ENCODE peak calls at places on chromosomes 7 and 10, in ten cellular contexts. E is AML-193; J is pons; X is GF-D8; C is Right ventricle myocardium superior; A is heart right ventricle; I is GM23338; S is stimulated activated CD8-positive, alpha-beta memory T cell treated with anti-CD3 and anti-CD28 coated beads, Interleukin-15, amount 100 ng/mL, for 24 hours; Z is occipital lobe; Q is GM23248. L is an unnamed sample.

GRCh38 chr7:139716156-139716942 is 61.4 kb downstream of the HIPK2 start:
- DNase-seq in S (no peak), E (no peak), Q (no peak), J (no peak), A (no peak), X (no peak), I (no peak), Z (no peak), C (no peak), L (no peak)

GRCh38 chr10:97031459-97031858 is 154.3 kb downstream of the SLIT1 start:
- DNase-seq in Z (no peak), J (no peak), I (no peak), C (no peak), S (no peak), Q (no peak), E (no peak), X (no peak), A (no peak), L (no peak)

GRCh38 chr10:124378817-124379510 is 39.8 kb downstream of the OAT start:
- DNase-seq in E (no peak), C (no peak), A (no peak), I (no peak), Q (no peak), J (peak), Z (no peak), S (no peak), X (no peak), L (no peak)

GRCh38 chr7:22601812-22602568 is 102.0 kb upstream of the STEAP1B start:
- DNase-seq in I (no peak), C (no peak), Q (peak), S (no peak), Z (no peak), E (no peak), J (no peak), A (no peak), X (no peak), L (no peak)

GRCh38 chr7:68613405-68613804 is 984.9 kb upstream of the AUTS2 start:
- DNase-seq in A (no peak), Z (no peak), Q (no peak), S (no peak), J (no peak), C (no peak), I (no peak), X (no peak), E (no peak), L (peak)

GRCh38 chr7:77439572-77439971 is 23.4 kb upstream of the GSAP start:
- DNase-seq in Q (peak), E (no peak), J (peak), C (peak), A (peak), S (no peak), X (no peak), Z (peak), I (peak), L (no peak)

GRCh38 chr10:51955696-51956095 is 256.3 kb upstream of the CSTF2T start:
- DNase-seq in S (no peak), A (no peak), X (no peak), Z (no peak), C (no peak), J (peak), E (no peak), Q (no peak), I (peak), L (no peak)

GRCh38 chr7:25476863-25477262 is 248.6 kb upstream of the NPVF start:
- DNase-seq in S (no peak), X (no peak), J (no peak), Q (no peak), I (no peak), C (no peak), A (no peak), E (no peak), Z (no peak), L (no peak)

GRCh38 chr7:137961200-137962177 is 40.4 kb downstream of the CREB3L2 start:
- DNase-seq in Z (no peak), J (no peak), Q (peak), A (no peak), S (no peak), E (peak), I (no peak), C (no peak), X (peak), L (no peak)

GRCh38 chr10:127041561-127041960 is 136.3 kb downstream of the DOCK1 start:
- DNase-seq in Q (peak), I (no peak), Z (no peak), J (no peak), E (no peak), C (no peak), A (no peak), S (no peak), X (no peak), L (no peak)

GRCh38 chr7:158366346-158366745 is 221.3 kb downstream of the PTPRN2 start:
- DNase-seq in A (no peak), S (no peak), X (no peak), Z (peak), Q (no peak), E (no peak), J (no peak), C (no peak), I (no peak), L (no peak)

GRCh38 chr7:138838166-138838565 is 40.2 kb upstream of the ATP6V0A4 start:
- DNase-seq in C (no peak), X (no peak), Q (no peak), A (no peak), E (no peak), J (no peak), I (peak), S (no peak), Z (no peak), L (no peak)

GRCh38 chr10:103666109-103666508 is 172.6 kb downstream of the NEURL1 start:
- DNase-seq in E (no peak), S (no peak), J (peak), Q (peak), I (peak), X (no peak), C (no peak), A (no peak), Z (peak), L (no peak)